ENCODE peak calls at places on chromosomes 16 and 17, in nine cellular contexts. I is BJ, V is body of pancreas, A is fibroblast of lung, K is suprapubic skin, M is tibial nerve, L is iPS DF 6.9, R is IMR-90, Q is transverse colon. B is an unnamed sample. For H3K27me3, the result is how much of the 10 kb centered on the place peaks cover.

GRCh38 chr17:12406623-12407228 is 259.0 kb upstream of the MYOCD start:
- DNase-seq in I (no peak), V (no peak), A (peak), K (no peak), M (no peak), L (no peak), R (peak), Q (no peak), B (no peak)

GRCh38 chr16:11683140-11683539 is 14.9 kb downstream of the SNN start:
- DNase-seq in I (no peak), V (no peak), A (no peak), K (peak), M (no peak), L (no peak), R (no peak), Q (no peak), B (no peak)

GRCh38 chr17:4950075-4950756 is 703 bp upstream of the ENO3 start:
- DNase-seq in I (no peak), V (peak), A (no peak), K (peak), M (peak), L (no peak), R (no peak), Q (peak), B (peak)

GRCh38 chr16:89189358-89190025 is 10.8 kb downstream of the SLC22A31 start:
- DNase-seq in I (no peak), V (no peak), A (no peak), K (no peak), M (no peak), L (no peak), R (no peak), Q (no peak), B (no peak)

GRCh38 chr16:25750489-25750888 is 58.7 kb downstream of the HS3ST4 start:
- DNase-seq in I (no peak), V (no peak), A (no peak), K (no peak), M (no peak), L (no peak), R (no peak), Q (no peak), B (no peak)

GRCh38 chr17:44159519-44160210 is 10.8 kb upstream of the ASB16 start:
- DNase-seq in I (no peak), V (no peak), A (no peak), K (no peak), M (no peak), L (no peak), R (peak), Q (no peak), B (peak)

GRCh38 chr17:62840871-62841270 is 32.8 kb upstream of the MARCHF10 start:
- DNase-seq in I (no peak), V (no peak), A (no peak), K (no peak), M (no peak), L (no peak), R (no peak), Q (no peak), B (no peak)

GRCh38 chr17:66549312-66549705 is 246.9 kb downstream of the PRKCA start:
- DNase-seq in I (no peak), V (no peak), A (peak), K (no peak), M (no peak), L (no peak), R (peak), Q (no peak), B (no peak)

GRCh38 chr17:49005140-49005539 is 8.0 kb downstream of the IGF2BP1 start:
- DNase-seq in I (no peak), V (no peak), A (no peak), K (no peak), M (no peak), L (no peak), R (no peak), Q (no peak), B (no peak)

GRCh38 chr16:89191901-89192184 is 8.5 kb downstream of the SLC22A31 start:
- DNase-seq in I (no peak), V (no peak), A (no peak), K (peak), M (no peak), L (no peak), R (no peak), Q (no peak), B (no peak)

GRCh38 chr17:66399441-66399840 is 97.0 kb downstream of the PRKCA start:
- DNase-seq in I (no peak), V (no peak), A (no peak), K (no peak), M (no peak), L (no peak), R (no peak), Q (no peak), B (no peak)

GRCh38 chr16:66484453-66485213 is 57.5 kb downstream of the BEAN1 start:
- DNase-seq in I (no peak), V (no peak), A (no peak), K (peak), M (no peak), L (no peak), R (no peak), Q (no peak), B (no peak)

GRCh38 chr16:27241658-27242057 is 26.9 kb downstream of the NSMCE1 start:
- DNase-seq in I (no peak), V (no peak), A (peak), K (peak), M (no peak), L (no peak), R (peak), Q (no peak), B (no peak)

GRCh38 chr17:56943505-56944125 is 17.2 kb downstream of the COIL start:
- DNase-seq in I (no peak), V (no peak), A (no peak), K (no peak), M (no peak), L (no peak), R (no peak), Q (no peak), B (no peak)

GRCh38 chr16:47565454-47565853 is 104.3 kb downstream of the PHKB start:
- DNase-seq in I (no peak), V (no peak), A (peak), K (peak), M (peak), L (no peak), R (peak), Q (peak), B (no peak)

GRCh38 chr17:48626470-48627241 is 498 bp upstream of the HOXB9 start:
- DNase-seq in I (no peak), V (no peak), A (peak), K (no peak), M (no peak), L (no peak), R (peak), Q (peak), B (no peak)

GRCh38 chr16:11800385-11800718 is 3.3 kb upstream of the ZC3H7A start:
- DNase-seq in I (no peak), V (no peak), A (no peak), K (no peak), M (no peak), L (no peak), R (no peak), Q (no peak), B (no peak)

GRCh38 chr17:2905697-2906595 is 109.7 kb downstream of the RAP1GAP2 start:
- DNase-seq in I (no peak), V (no peak), A (no peak), K (no peak), M (no peak), L (no peak), R (no peak), Q (no peak), B (no peak)

GRCh38 chr17:75778861-75779249 is 5.8 kb upstream of the UNK start:
- DNase-seq in I (no peak), V (no peak), A (no peak), K (no peak), M (no peak), L (no peak), R (peak), Q (peak), B (no peak)

GRCh38 chr16:70576431-70577255 is 53.0 kb downstream of the SF3B3 start:
- DNase-seq in I (peak), V (no peak), A (peak), K (peak), M (no peak), L (no peak), R (peak), Q (peak), B (no peak)

GRCh38 chr16:49443576-49443975 is 70.0 kb downstream of the C16orf78 start:
- DNase-seq in I (no peak), V (no peak), A (no peak), K (no peak), M (no peak), L (no peak), R (no peak), Q (no peak), B (no peak)

GRCh38 chr16:83215417-83216001 is 588.7 kb downstream of the CDH13 start:
- DNase-seq in I (no peak), V (no peak), A (peak), K (no peak), M (no peak), L (peak), R (peak), Q (peak), B (peak)

GRCh38 chr16:25707982-25708583 is 16.3 kb downstream of the HS3ST4 start:
- DNase-seq in I (no peak), V (peak), A (no peak), K (no peak), M (no peak), L (no peak), R (no peak), Q (peak), B (no peak)

GRCh38 chr17:76027159-76027839 is at the start of gene EVPL:
- DNase-seq in I (no peak), V (peak), A (no peak), K (peak), M (no peak), L (no peak), R (no peak), Q (peak), B (no peak)

GRCh38 chr17:76816590-76817135 is 51.5 kb upstream of the MGAT5B start:
- DNase-seq in I (no peak), V (no peak), A (peak), K (no peak), M (no peak), L (peak), R (peak), Q (peak), B (peak)

GRCh38 chr17:7502171-7502847 is 18.1 kb downstream of the POLR2A start:
- DNase-seq in I (no peak), V (no peak), A (no peak), K (no peak), M (no peak), L (no peak), R (no peak), Q (no peak), B (no peak)

GRCh38 chr16:82793550-82794244 is 166.9 kb downstream of the CDH13 start:
- DNase-seq in I (no peak), V (no peak), A (no peak), K (peak), M (no peak), L (no peak), R (no peak), Q (no peak), B (no peak)

GRCh38 chr17:7716901-7717755 is at the start of gene DNAH2:
- DNase-seq in I (peak), V (peak), A (peak), K (peak), M (peak), L (peak), R (peak), Q (peak), B (no peak)

GRCh38 chr17:16537130-16537458 is 31.9 kb downstream of the ZNF287 start:
- DNase-seq in I (no peak), V (no peak), A (no peak), K (no peak), M (no peak), L (no peak), R (no peak), Q (no peak), B (no peak)

GRCh38 chr16:2698996-2699750 is 16.9 kb downstream of the KCTD5 start:
- DNase-seq in I (no peak), V (no peak), A (no peak), K (no peak), M (no peak), L (no peak), R (no peak), Q (no peak), B (no peak)

GRCh38 chr16:59192551-59193199 is 458.6 kb upstream of the GOT2 start:
- DNase-seq in I (no peak), V (no peak), A (peak), K (no peak), M (no peak), L (peak), R (peak), Q (no peak), B (no peak)

GRCh38 chr17:21007646-21008045 is 35.2 kb downstream of the USP22 start:
- DNase-seq in I (no peak), V (no peak), A (no peak), K (no peak), M (no peak), L (no peak), R (no peak), Q (no peak), B (no peak)

GRCh38 chr16:57343131-57343731 is 15.4 kb upstream of the CCL22 start:
- DNase-seq in I (no peak), V (no peak), A (no peak), K (no peak), M (no peak), L (no peak), R (no peak), Q (no peak), B (no peak)

GRCh38 chr16:65281636-65282035 is 159.8 kb upstream of the CDH11 start:
- DNase-seq in I (no peak), V (no peak), A (no peak), K (no peak), M (no peak), L (no peak), R (no peak), Q (no peak), B (no peak)

GRCh38 chr16:4634768-4635167 is 10.1 kb downstream of the MGRN1 start:
- DNase-seq in I (no peak), V (no peak), A (no peak), K (no peak), M (no peak), L (no peak), R (no peak), Q (no peak), B (no peak)
- H3K27me3 ChIP-seq in I (under half), V (under half), A (under half), K (under half), M (under half), L (under half), R (under half), Q (under half), B (under half)

GRCh38 chr17:58388302-58389190 is 28.8 kb downstream of the RNF43 start:
- DNase-seq in I (no peak), V (no peak), A (peak), K (no peak), M (no peak), L (no peak), R (no peak), Q (no peak), B (no peak)

GRCh38 chr17:58387834-58388233 is 29.5 kb downstream of the RNF43 start:
- DNase-seq in I (no peak), V (no peak), A (no peak), K (no peak), M (no peak), L (no peak), R (no peak), Q (peak), B (no peak)

GRCh38 chr17:58385359-58385899 is 31.9 kb downstream of the RNF43 start:
- DNase-seq in I (no peak), V (no peak), A (no peak), K (no peak), M (no peak), L (no peak), R (no peak), Q (no peak), B (no peak)

GRCh38 chr17:58384900-58385299 is 32.4 kb downstream of the RNF43 start:
- DNase-seq in I (no peak), V (no peak), A (no peak), K (no peak), M (no peak), L (no peak), R (no peak), Q (no peak), B (no peak)

GRCh38 chr17:58386708-58387107 is 30.6 kb downstream of the RNF43 start:
- DNase-seq in I (no peak), V (no peak), A (no peak), K (no peak), M (no peak), L (no peak), R (no peak), Q (no peak), B (no peak)
- H3K27me3 ChIP-seq in I (under half), V (under half), A (under half), K (under half), M (under half), L (under half), R (under half), Q (under half), B (under half)

GRCh38 chr17:61520897-61521296 is 68.7 kb downstream of the TBX4 start:
- DNase-seq in I (no peak), V (no peak), A (no peak), K (no peak), M (no peak), L (no peak), R (no peak), Q (no peak), B (no peak)

GRCh38 chr17:61517843-61518606 is 65.8 kb downstream of the TBX4 start:
- DNase-seq in I (no peak), V (no peak), A (no peak), K (no peak), M (no peak), L (no peak), R (no peak), Q (no peak), B (no peak)

GRCh38 chr17:61519754-61520440 is 67.7 kb downstream of the TBX4 start:
- DNase-seq in I (no peak), V (no peak), A (peak), K (no peak), M (no peak), L (no peak), R (peak), Q (no peak), B (no peak)

GRCh38 chr17:61519139-61519538 is 66.9 kb downstream of the TBX4 start:
- DNase-seq in I (no peak), V (no peak), A (no peak), K (no peak), M (no peak), L (no peak), R (no peak), Q (no peak), B (no peak)

DNA sequence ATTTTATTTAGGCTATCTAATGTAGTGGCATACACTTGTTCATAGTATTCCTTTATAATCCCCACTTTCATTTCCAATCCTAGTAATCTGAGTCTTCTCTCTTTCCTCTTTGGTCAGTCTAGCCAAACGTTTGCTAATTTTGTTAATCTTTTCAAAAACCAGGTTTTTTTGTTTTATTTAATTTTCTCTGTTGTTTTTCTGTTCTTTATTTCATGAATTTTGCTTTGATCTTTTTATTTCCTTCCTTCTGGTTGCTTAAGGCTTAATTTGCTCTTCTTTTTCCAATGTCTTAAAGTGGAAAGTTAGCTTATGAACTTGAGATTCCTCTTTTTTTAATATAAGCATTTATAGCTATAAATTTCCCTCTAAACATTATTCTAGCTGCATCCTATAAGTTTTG is 68.9 kb downstream of the NACA2 start:
- DNase-seq in I (no peak), V (no peak), A (no peak), K (no peak), M (no peak), L (no peak), R (no peak), Q (no peak), B (no peak)
- H3K27me3 ChIP-seq in I (under half), V (under half), A (under half), K (under half), M (under half), L (under half), R (under half), Q (under half), B (under half)

GRCh38 chr17:79978545-79978852 is 57.2 kb downstream of the TBC1D16 start:
- DNase-seq in I (peak), V (no peak), A (no peak), K (peak), M (no peak), L (no peak), R (no peak), Q (no peak), B (no peak)
- H3K27me3 ChIP-seq in I (under half), V (under half), A (under half), K (under half), M (under half), L (under half), R (under half), Q (under half), B (under half)

GRCh38 chr17:55813944-55814343 is 63.1 kb downstream of the PCTP start:
- DNase-seq in I (no peak), V (no peak), A (no peak), K (no peak), M (no peak), L (no peak), R (no peak), Q (no peak), B (no peak)
- H3K27me3 ChIP-seq in I (under half), V (under half), A (under half), K (under half), M (under half), L (under half), R (under half), Q (under half), B (under half)

B was measured in CD4-positive, alpha-beta T cell.